ENCODE peak calls at places on chromosomes 12 and 14, in four cellular contexts. V is retinal pigment epithelial cell, B is A549, S is mucosa of descending colon. F is an unnamed sample.

GRCh38 chr14:88242426-88242825 is 80.6 kb downstream of the KCNK10 start:
- DNase-seq in V (no peak), B (no peak), S (no peak), F (no peak)

GRCh38 chr12:105358789-105359188 is 28.3 kb downstream of the C12orf75 start:
- DNase-seq in V (no peak), B (no peak), S (peak; percentile 12), F (no peak)

GRCh38 chr14:26233126-26233525 is 364.7 kb downstream of the NOVA1 start:
- DNase-seq in V (no peak), B (no peak), S (no peak), F (no peak)

GRCh38 chr14:38207830-38208815 is at the start of gene SSTR1:
- DNase-seq in V (no peak), B (no peak), S (peak; percentile 93), F (peak; percentile 32)

GRCh38 chr14:87628129-87628528 is 364.9 kb downstream of the GALC start:
- DNase-seq in V (peak; percentile 76), B (no peak), S (peak; percentile 20), F (no peak)

GRCh38 chr12:116797885-116798284 is 59.8 kb downstream of the RNFT2 start:
- DNase-seq in V (no peak), B (no peak), S (no peak), F (no peak)

GRCh38 chr14:39247256-39247655 is 13.5 kb downstream of the MIA2 start:
- DNase-seq in V (peak; percentile 63), B (no peak), S (no peak), F (no peak)

GRCh38 chr14:36580856-36581831 is 1.3 kb downstream of the NKX2-8 start:
- DNase-seq in V (no peak), B (peak; percentile 66), S (peak; percentile 26), F (peak; percentile 55)

GRCh38 chr12:110102255-110102654 is 21.9 kb upstream of the IFT81 start:
- DNase-seq in V (no peak), B (peak; percentile 98), S (peak; percentile 52), F (peak; percentile 76)

GRCh38 chr12:66132408-66132807 is 1.9 kb upstream of the LLPH start:
- DNase-seq in V (no peak), B (peak; percentile 61), S (no peak), F (no peak)

GRCh38 chr12:60172696-60173095 is 576.9 kb downstream of the SLC16A7 start:
- DNase-seq in V (no peak), B (no peak), S (no peak), F (no peak)

GRCh38 chr12:8696402-8697100 is 1.2 kb upstream of the RIMKLB start:
- DNase-seq in V (no peak), B (no peak), S (no peak), F (no peak)

GRCh38 chr12:124617615-124618014 is 50.2 kb upstream of the NCOR2 start:
- DNase-seq in V (no peak), B (no peak), S (no peak), F (no peak)

GRCh38 chr12:69880566-69880965 is 55.5 kb downstream of the MYRFL start:
- DNase-seq in V (no peak), B (peak; percentile 16), S (no peak), F (no peak)

GRCh38 chr14:41623737-41624136 is 17.1 kb downstream of the LRFN5 start:
- DNase-seq in V (no peak), B (no peak), S (no peak), F (no peak)

GRCh38 chr12:88993655-88994054 is 358.6 kb downstream of the DUSP6 start:
- DNase-seq in V (no peak), B (peak; percentile 69), S (peak; percentile 21), F (no peak)

GRCh38 chr12:108341356-108341755 is 2.2 kb upstream of the CMKLR1 start:
- DNase-seq in V (no peak), B (no peak), S (no peak), F (no peak)

GRCh38 chr14:31561155-31561846 is at the start of gene NUBPL:
- DNase-seq in V (peak; percentile 86), B (peak; percentile 94), S (peak; percentile 98), F (peak; percentile 97)

GRCh38 chr12:102634216-102634615 is 153.9 kb upstream of the IGF1 start:
- DNase-seq in V (no peak), B (no peak), S (no peak), F (no peak)

GRCh38 chr12:6276936-6277615 is 33.4 kb upstream of the PLEKHG6 start:
- DNase-seq in V (no peak), B (peak; percentile 61), S (peak; percentile 59), F (no peak)

GRCh38 chr14:68716698-68717097 is 76.2 kb downstream of the ZFP36L1 start:
- DNase-seq in V (no peak), B (no peak), S (peak; percentile 76), F (no peak)

GRCh38 chr12:6927999-6928702 is 392 bp downstream of the ATN1 start:
- DNase-seq in V (no peak), B (no peak), S (no peak), F (no peak)

GRCh38 chr14:31320216-31320615 is 100.1 kb downstream of the HEATR5A start:
- DNase-seq in V (no peak), B (no peak), S (no peak), F (peak; percentile 15)

GRCh38 chr14:33754264-33754663 is 196.6 kb downstream of the EGLN3 start:
- DNase-seq in V (no peak), B (no peak), S (no peak), F (no peak)

GRCh38 chr12:41361791-41362190 is 173.7 kb downstream of the PDZRN4 start:
- DNase-seq in V (no peak), B (no peak), S (no peak), F (no peak)

GRCh38 chr14:80393766-80394165 is 182.5 kb upstream of the DIO2 start:
- DNase-seq in V (peak; percentile 75), B (no peak), S (no peak), F (no peak)

DNA sequence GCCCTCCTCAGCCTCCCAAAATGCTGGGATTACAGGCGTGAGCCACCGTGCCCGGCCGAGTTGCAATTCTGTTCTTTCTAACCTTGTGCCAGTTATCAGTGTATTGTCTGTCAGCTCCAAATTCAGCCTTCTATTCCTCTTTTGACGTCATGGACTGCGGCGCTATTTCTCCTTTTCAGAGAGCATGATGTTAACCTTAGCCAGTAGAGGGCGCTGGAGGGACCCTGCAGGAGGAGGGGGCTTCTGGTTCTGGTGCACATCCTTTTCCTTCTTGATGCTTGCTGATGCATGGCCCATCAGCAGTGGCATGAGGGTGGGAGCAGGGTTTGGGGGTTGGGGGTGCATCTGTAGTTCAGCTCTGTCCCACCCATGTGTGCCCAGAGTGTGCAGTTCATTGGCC is 179.3 kb upstream of the RMST start:
- DNase-seq in V (no peak), B (no peak), S (no peak), F (no peak)
- TF ChIP-seq CTCF in V (peak; percentile 8), B (no peak), S (no peak), F (peak; percentile 10)

GRCh38 chr14:24952851-24953666 is 96.9 kb downstream of the STXBP6 start:
- DNase-seq in V (no peak), B (peak; percentile 13), S (no peak), F (peak; percentile 41)
- TF ChIP-seq CTCF in V (peak; percentile 46), B (no peak), S (no peak), F (peak; percentile 25)

DNA sequence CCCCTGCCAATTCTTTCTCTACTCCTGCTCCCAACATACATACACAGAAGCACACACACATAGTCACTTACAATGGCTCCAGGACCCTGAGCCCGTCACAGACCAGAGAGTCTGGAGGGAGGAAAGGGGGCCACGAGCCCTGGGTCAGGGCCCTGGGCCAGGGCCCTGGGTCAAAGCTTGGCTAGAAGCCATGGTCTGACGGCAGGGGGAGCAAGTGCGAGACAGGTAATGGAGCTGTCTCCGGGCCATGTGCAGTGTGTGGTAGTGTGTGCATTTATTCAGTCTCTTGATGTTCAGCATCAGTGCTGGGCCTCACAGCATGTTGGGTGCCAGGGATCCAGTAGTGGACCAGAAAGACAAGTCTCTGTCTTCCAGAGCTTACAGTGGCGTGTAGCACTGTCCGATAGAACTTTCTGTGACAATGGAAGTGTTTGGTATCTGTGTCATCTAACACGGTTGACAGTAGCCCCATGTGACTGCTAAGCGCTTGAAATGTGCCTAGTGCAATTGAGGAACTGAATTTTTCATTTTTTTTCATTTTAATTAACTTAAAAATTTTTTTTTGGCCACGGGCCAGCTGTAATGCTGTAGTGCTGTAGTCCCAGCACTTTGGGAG is 4.2 kb upstream of the RABGGTA start:
- DNase-seq in V (no peak), B (no peak), S (no peak), F (no peak)
- TF ChIP-seq CTCF in V (no peak), B (no peak), S (no peak), F (no peak)

GRCh38 chr12:92929957-92930356 is 862 bp upstream of the EEA1 start:
- DNase-seq in V (no peak), B (peak; percentile 7), S (no peak), F (no peak)

GRCh38 chr12:92928431-92928961 is 599 bp downstream of the EEA1 start:
- DNase-seq in V (no peak), B (peak; percentile 16), S (peak; percentile 49), F (no peak)

GRCh38 chr12:92930421-92930820 is 1.3 kb upstream of the EEA1 start:
- DNase-seq in V (no peak), B (no peak), S (no peak), F (no peak)

GRCh38 chr12:92927436-92928116 is 1.5 kb downstream of the EEA1 start:
- DNase-seq in V (no peak), B (peak; percentile 45), S (no peak), F (no peak)

GRCh38 chr12:92928962-92929915 is at the start of gene EEA1:
- DNase-seq in V (peak; percentile 83), B (peak; percentile 98), S (peak; percentile 96), F (peak; percentile 97)
- TF ChIP-seq CTCF in V (no peak), B (peak; percentile 25), S (no peak), F (no peak)

GRCh38 chr12:71780207-71780822 is 25.7 kb downstream of the RAB21 start:
- DNase-seq in V (no peak), B (peak; percentile 49), S (peak; percentile 73), F (peak; percentile 48)
- TF ChIP-seq CTCF in V (peak; percentile 79), B (peak; percentile 85), S (peak; percentile 51), F (peak; percentile 74)

GRCh38 chr14:93206793-93207467 is at the start of the genes GON7 and UBR7:
- DNase-seq in V (peak; percentile 89), B (peak; percentile 97), S (peak; percentile 97), F (peak; percentile 96)
- TF ChIP-seq CTCF in V (peak; percentile 20), B (no peak), S (peak; percentile 19), F (no peak)

GRCh38 chr12:56021882-56022497 is 1.1 kb downstream of the IKZF4 start:
- DNase-seq in V (no peak), B (no peak), S (no peak), F (no peak)
- TF ChIP-seq CTCF in V (peak; percentile 24), B (no peak), S (no peak), F (no peak)